ENCODE peak calls at places on chromosomes 12 and 14, in nine cellular contexts. One of them, this sample, is unnamed.

GRCh38 chr14:93106541-93107156 is 9.1 kb downstream of the ITPK1 start:
- DNase-seq in Daoy: no peak
- DNase-seq in AG08395: no peak
- DNase-seq in upper lobe of left lung: no peak
- DNase-seq in tibial artery: no peak
- DNase-seq in fibroblast of lung: no peak
- DNase-seq in Calu3: no peak
- DNase-seq in colonic mucosa: no peak
- DNase-seq in DMS79 treated with DMSO at 0.1 percent for 48 hours: no peak
- DNase-seq in this sample: no peak

GRCh38 chr12:103865151-103865730 is 24.2 kb upstream of the NT5DC3 start:
- DNase-seq in tibial artery: no peak
- DNase-seq in Daoy: no peak
- DNase-seq in colonic mucosa: no peak
- DNase-seq in AG08395: no peak
- DNase-seq in fibroblast of lung: no peak
- DNase-seq in DMS79 treated with DMSO at 0.1 percent for 48 hours: no peak
- DNase-seq in Calu3: no peak
- DNase-seq in upper lobe of left lung: no peak
- DNase-seq in this sample: no peak

GRCh38 chr12:42296503-42297109 is 29.3 kb downstream of the ZCRB1 start:
- DNase-seq in tibial artery: no peak
- DNase-seq in Daoy: peak
- DNase-seq in colonic mucosa: no peak
- DNase-seq in AG08395: no peak
- DNase-seq in Calu3: no peak
- DNase-seq in DMS79 treated with DMSO at 0.1 percent for 48 hours: no peak
- DNase-seq in upper lobe of left lung: no peak
- DNase-seq in fibroblast of lung: peak
- DNase-seq in this sample: peak

GRCh38 chr12:132326646-132327045 is 2.7 kb downstream of the GALNT9 start:
- DNase-seq in fibroblast of lung: no peak
- DNase-seq in DMS79 treated with DMSO at 0.1 percent for 48 hours: no peak
- DNase-seq in AG08395: no peak
- DNase-seq in Calu3: no peak
- DNase-seq in colonic mucosa: no peak
- DNase-seq in tibial artery: no peak
- DNase-seq in Daoy: no peak
- DNase-seq in upper lobe of left lung: no peak
- DNase-seq in this sample: no peak

GRCh38 chr14:64727551-64728071 is 23.4 kb downstream of the PLEKHG3 start:
- DNase-seq in Daoy: no peak
- DNase-seq in tibial artery: peak
- DNase-seq in Calu3: no peak
- DNase-seq in fibroblast of lung: no peak
- DNase-seq in upper lobe of left lung: peak
- DNase-seq in colonic mucosa: no peak
- DNase-seq in AG08395: no peak
- DNase-seq in DMS79 treated with DMSO at 0.1 percent for 48 hours: no peak
- DNase-seq in this sample: no peak

GRCh38 chr12:132160016-132160415 is 15.8 kb downstream of the NOC4L start:
- DNase-seq in DMS79 treated with DMSO at 0.1 percent for 48 hours: no peak
- DNase-seq in tibial artery: peak
- DNase-seq in colonic mucosa: no peak
- DNase-seq in upper lobe of left lung: peak
- DNase-seq in AG08395: no peak
- DNase-seq in fibroblast of lung: no peak
- DNase-seq in Daoy: no peak
- DNase-seq in Calu3: no peak
- DNase-seq in this sample: no peak

GRCh38 chr14:89956294-89957009 is 725 bp downstream of the TDP1 start:
- DNase-seq in fibroblast of lung: peak
- DNase-seq in tibial artery: peak
- DNase-seq in Daoy: peak
- DNase-seq in AG08395: peak
- DNase-seq in colonic mucosa: peak
- DNase-seq in upper lobe of left lung: no peak
- DNase-seq in DMS79 treated with DMSO at 0.1 percent for 48 hours: peak
- DNase-seq in Calu3: peak
- DNase-seq in this sample: peak

GRCh38 chr12:98653866-98654493 is 8.9 kb downstream of the APAF1 start:
- DNase-seq in upper lobe of left lung: no peak
- DNase-seq in tibial artery: no peak
- DNase-seq in colonic mucosa: no peak
- DNase-seq in Daoy: peak
- DNase-seq in AG08395: peak
- DNase-seq in fibroblast of lung: peak
- DNase-seq in Calu3: peak
- DNase-seq in DMS79 treated with DMSO at 0.1 percent for 48 hours: peak
- DNase-seq in this sample: peak

GRCh38 chr14:91861091-91861490 is 6.2 kb downstream of the TC2N start:
- DNase-seq in fibroblast of lung: no peak
- DNase-seq in upper lobe of left lung: no peak
- DNase-seq in tibial artery: no peak
- DNase-seq in AG08395: no peak
- DNase-seq in colonic mucosa: no peak
- DNase-seq in DMS79 treated with DMSO at 0.1 percent for 48 hours: no peak
- DNase-seq in Daoy: no peak
- DNase-seq in Calu3: no peak
- DNase-seq in this sample: no peak

GRCh38 chr14:102920273-102920997 is 2.0 kb upstream of the AMN start:
- DNase-seq in upper lobe of left lung: no peak
- DNase-seq in Daoy: no peak
- DNase-seq in AG08395: no peak
- DNase-seq in Calu3: no peak
- DNase-seq in fibroblast of lung: no peak
- DNase-seq in colonic mucosa: no peak
- DNase-seq in tibial artery: no peak
- DNase-seq in DMS79 treated with DMSO at 0.1 percent for 48 hours: no peak
- DNase-seq in this sample: no peak

This sample was measured in neural progenitor cell.